ENCODE peak calls at places on chromosomes 12 and 14, in five cellular contexts. I is HCT116, N is kidney, T is IMR-90, J is PC-3. H is an unnamed sample.

GRCh38 chr14:20632831-20633771 is 8.4 kb downstream of the OR6S1 start:
- DNase-seq in I (no peak), N (peak), T (peak), J (peak), H (peak)

GRCh38 chr14:71115306-71115705 is 208.0 kb downstream of the PCNX1 start:
- DNase-seq in I (no peak), N (no peak), T (no peak), J (no peak), H (no peak)

GRCh38 chr14:99579903-99580570 is 24.0 kb downstream of the CCDC85C start:
- DNase-seq in I (peak), N (peak), T (peak), J (peak), H (peak)

GRCh38 chr12:30694971-30695326 is 720 bp downstream of the IPO8 start:
- DNase-seq in I (peak), N (peak), T (peak), J (peak), H (peak)

GRCh38 chr12:109098671-109099070 is 1.3 kb downstream of the UNG start:
- DNase-seq in I (no peak), N (no peak), T (no peak), J (no peak), H (no peak)

GRCh38 chr12:132798836-132799235 is 29.8 kb downstream of the GOLGA3 start:
- DNase-seq in I (no peak), N (no peak), T (no peak), J (no peak), H (no peak)

GRCh38 chr12:113196996-113197395 is 11.5 kb downstream of the RITA1 start:
- DNase-seq in I (peak), N (peak), T (peak), J (peak), H (peak)

GRCh38 chr14:81868172-81868571 is 334.5 kb upstream of the SEL1L start:
- DNase-seq in I (no peak), N (no peak), T (no peak), J (no peak), H (no peak)

GRCh38 chr14:104926619-104927431 is 2.1 kb downstream of the PLD4 start:
- DNase-seq in I (no peak), N (peak), T (no peak), J (no peak), H (no peak)

GRCh38 chr14:41549821-41550597 is 56.7 kb upstream of the LRFN5 start:
- DNase-seq in I (no peak), N (no peak), T (peak), J (peak), H (no peak)

GRCh38 chr12:46659032-46659703 is 166.6 kb downstream of the SLC38A4 start:
- DNase-seq in I (no peak), N (no peak), T (peak), J (no peak), H (no peak)

GRCh38 chr12:102462386-102462785 is 18.0 kb downstream of the IGF1 start:
- DNase-seq in I (no peak), N (no peak), T (no peak), J (no peak), H (no peak)

GRCh38 chr12:74782086-74782485 is 244.5 kb downstream of the ATXN7L3B start:
- DNase-seq in I (no peak), N (no peak), T (no peak), J (no peak), H (no peak)

GRCh38 chr14:47392351-47392750 is 283.1 kb downstream of the MDGA2 start:
- DNase-seq in I (no peak), N (no peak), T (no peak), J (peak), H (no peak)

GRCh38 chr14:91177073-91177796 is 63.4 kb downstream of the DGLUCY start:
- DNase-seq in I (peak), N (peak), T (peak), J (peak), H (peak)

GRCh38 chr12:130224613-130225012 is 62.3 kb downstream of the FZD10 start:
- DNase-seq in I (no peak), N (no peak), T (no peak), J (no peak), H (no peak)

GRCh38 chr12:57223191-57224165 is 6.0 kb upstream of the SHMT2 start:
- DNase-seq in I (no peak), N (no peak), T (no peak), J (no peak), H (no peak)

GRCh38 chr12:25436206-25436912 is 116.7 kb downstream of the LMNTD1 start:
- DNase-seq in I (peak), N (no peak), T (peak), J (peak), H (peak)

GRCh38 chr12:46494424-46494823 is 121.9 kb upstream of the SLC38A2 start:
- DNase-seq in I (no peak), N (no peak), T (peak), J (peak), H (no peak)

GRCh38 chr12:6229823-6230222 is 29.6 kb downstream of the CD9 start:
- DNase-seq in I (no peak), N (peak), T (peak), J (peak), H (peak)

GRCh38 chr12:9973951-9974350 is 2.7 kb downstream of the CLEC12A start:
- DNase-seq in I (no peak), N (no peak), T (no peak), J (no peak), H (no peak)

GRCh38 chr14:69413483-69413882 is 15.0 kb downstream of the SLC39A9 start:
- DNase-seq in I (no peak), N (no peak), T (no peak), J (no peak), H (no peak)

GRCh38 chr12:46659844-46660243 is 166.0 kb downstream of the SLC38A4 start:
- DNase-seq in I (no peak), N (no peak), T (no peak), J (no peak), H (no peak)

GRCh38 chr12:92827836-92828431 is 101.2 kb downstream of the EEA1 start:
- DNase-seq in I (peak), N (no peak), T (peak), J (peak), H (peak)

GRCh38 chr12:47776471-47777143 is 3.6 kb downstream of the SLC48A1 start:
- DNase-seq in I (no peak), N (peak), T (peak), J (no peak), H (no peak)

GRCh38 chr14:19878029-19878642 is 3.2 kb downstream of the OR4K2 start:
- DNase-seq in I (peak), N (no peak), T (no peak), J (peak), H (no peak)

GRCh38 chr14:69263364-69263763 is 3.4 kb downstream of the GALNT16 start:
- DNase-seq in I (no peak), N (no peak), T (peak), J (peak), H (no peak)

GRCh38 chr14:68910540-68910939 is 68.6 kb downstream of the ACTN1 start:
- DNase-seq in I (no peak), N (peak), T (peak), J (no peak), H (no peak)

GRCh38 chr12:93520454-93520853 is 52.0 kb upstream of the SOCS2 start:
- DNase-seq in I (no peak), N (no peak), T (no peak), J (no peak), H (no peak)

GRCh38 chr12:19778822-19779221 is 339.5 kb downstream of the AEBP2 start:
- DNase-seq in I (no peak), N (no peak), T (no peak), J (no peak), H (no peak)

GRCh38 chr12:19778111-19778688 is 338.9 kb downstream of the AEBP2 start:
- DNase-seq in I (no peak), N (no peak), T (peak), J (no peak), H (no peak)

GRCh38 chr12:19780460-19780859 is 341.2 kb downstream of the AEBP2 start:
- DNase-seq in I (no peak), N (no peak), T (no peak), J (no peak), H (no peak)

GRCh38 chr12:19779393-19780056 is 340.2 kb downstream of the AEBP2 start:
- DNase-seq in I (no peak), N (peak), T (no peak), J (no peak), H (no peak)

DNA sequence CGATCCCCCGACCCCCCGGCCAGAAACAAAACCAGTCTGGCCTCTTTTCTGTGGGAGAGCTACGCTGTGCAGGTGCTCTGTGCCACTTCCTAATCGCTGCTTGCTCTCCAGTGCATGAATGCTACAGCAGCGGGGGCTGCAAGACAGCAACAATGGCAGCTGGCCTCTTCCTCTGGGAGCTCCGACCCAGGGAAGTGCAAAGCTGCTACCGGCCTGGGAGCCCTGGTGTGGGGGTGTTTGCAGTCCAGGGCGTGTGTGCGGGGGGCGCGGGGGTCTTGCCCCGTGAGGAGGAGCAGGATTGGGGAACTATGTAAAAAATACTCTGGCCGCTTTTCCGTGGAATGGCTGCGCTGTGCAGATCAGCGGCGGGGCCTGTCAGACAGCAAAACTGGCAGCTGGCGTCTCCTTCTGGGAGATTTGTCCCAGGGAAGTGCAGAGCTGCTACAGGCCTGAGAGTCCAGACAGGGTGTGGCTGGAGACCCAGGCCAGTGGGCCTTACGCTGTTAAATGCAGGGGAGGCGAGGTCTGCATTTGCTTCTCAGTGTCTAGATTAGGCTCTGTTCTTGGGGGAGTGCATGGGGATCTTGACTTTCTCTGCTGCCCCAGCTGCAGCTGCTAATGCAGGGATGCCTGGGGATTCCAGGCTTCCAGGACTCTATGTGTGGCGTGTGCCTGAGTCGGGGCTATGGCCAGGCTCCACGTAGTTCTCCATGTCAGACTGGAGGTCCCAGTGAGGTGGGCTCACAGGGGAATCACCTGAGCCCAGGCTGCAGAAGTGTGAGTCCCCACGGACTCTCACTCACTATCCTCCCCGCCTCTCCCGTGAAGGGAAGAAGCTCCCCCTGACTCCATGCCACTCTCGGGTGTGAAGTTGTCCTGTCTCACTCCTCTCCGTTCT is 344.5 kb downstream of the AEBP2 start:
- DNase-seq in I (no peak), N (peak), T (no peak), J (no peak), H (no peak)
- H3K4me3 ChIP-seq in I (no peak), N (peak), T (no peak), J (no peak), H (no peak)

GRCh38 chr12:59431266-59431665 is 164.6 kb upstream of the SLC16A7 start:
- DNase-seq in I (no peak), N (no peak), T (peak), J (peak), H (no peak)
- TF ChIP-seq CTCF in I (peak), N (no peak), T (peak), J (peak), H (no peak)

GRCh38 chr14:23324455-23324846 is 3.2 kb downstream of the PABPN1 start:
- DNase-seq in I (no peak), N (no peak), T (no peak), J (no peak), H (no peak)

GRCh38 chr14:23324993-23325392 is 3.7 kb downstream of the PABPN1 start:
- DNase-seq in I (no peak), N (no peak), T (no peak), J (no peak), H (no peak)

GRCh38 chr14:23322568-23323517 is 1.6 kb downstream of the PABPN1 start:
- DNase-seq in I (no peak), N (no peak), T (no peak), J (no peak), H (no peak)

GRCh38 chr14:23321572-23322547 is 603 bp downstream of the PABPN1 start:
- DNase-seq in I (no peak), N (peak), T (peak), J (peak), H (peak)

DNA sequence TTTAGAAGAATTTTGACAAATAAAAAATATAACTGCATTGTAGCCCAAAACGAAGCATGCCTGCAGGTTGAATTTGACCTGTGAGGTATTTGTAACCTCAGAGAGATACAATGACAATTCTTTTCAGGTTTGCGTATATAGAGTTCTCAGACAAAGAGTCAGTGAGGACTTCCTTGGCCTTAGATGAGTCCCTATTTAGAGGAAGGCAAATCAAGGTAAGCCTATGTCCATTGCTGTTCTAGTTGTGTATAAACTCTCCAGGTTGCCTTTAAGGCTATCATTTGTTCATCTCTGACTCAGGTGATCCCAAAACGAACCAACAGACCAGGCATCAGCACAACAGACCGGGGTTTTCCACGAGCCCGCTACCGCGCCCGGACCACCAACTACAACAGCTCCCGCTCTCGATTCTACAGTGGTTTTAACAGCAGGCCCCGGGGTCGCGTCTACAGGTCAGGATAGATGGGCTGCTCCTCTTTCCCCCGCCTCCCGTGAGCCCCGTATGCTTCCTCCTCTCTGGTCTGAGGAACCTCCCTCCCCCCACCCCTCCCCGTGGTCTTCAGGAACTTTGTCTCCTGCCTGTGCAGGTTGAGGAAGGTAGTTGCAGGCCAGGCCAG is 2.7 kb downstream of the PABPN1 start:
- DNase-seq in I (no peak), N (no peak), T (no peak), J (no peak), H (no peak)
- H3K9ac ChIP-seq in I (no peak), N (no peak), T (no peak), J (no peak), H (no peak)

DNA sequence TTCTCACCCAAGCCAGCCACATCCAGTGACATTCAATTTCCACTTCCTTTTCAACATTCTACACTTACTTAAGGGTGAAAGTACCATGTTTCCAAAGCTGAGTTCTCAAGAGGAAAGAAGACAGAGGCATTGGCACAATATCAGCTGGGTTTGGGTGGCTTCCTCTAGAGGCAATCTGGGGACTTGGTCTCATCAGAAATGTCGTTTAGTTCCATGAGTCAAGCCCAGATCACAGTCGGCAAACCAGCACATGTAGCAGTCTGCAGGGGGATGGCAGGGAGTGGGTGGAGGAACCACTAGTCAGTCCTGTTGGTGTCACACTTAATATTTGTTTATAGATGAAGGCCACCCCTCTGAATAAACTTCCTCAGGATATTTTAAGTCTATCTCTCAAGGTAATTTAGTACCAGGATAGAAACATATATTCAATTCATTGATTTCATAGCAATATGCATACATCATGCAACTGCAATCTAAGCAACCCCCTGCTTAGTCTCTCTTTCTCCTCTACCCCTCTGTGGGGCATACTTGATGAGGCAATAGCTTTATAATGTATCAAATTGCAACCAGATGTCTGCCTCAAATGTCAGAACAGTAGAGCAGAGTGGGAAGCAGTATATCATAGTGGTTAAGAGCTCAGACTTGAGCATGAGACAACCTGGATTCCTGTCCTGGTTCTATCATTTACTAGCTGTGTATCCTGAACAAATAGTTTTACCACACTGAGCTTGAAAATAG is 3.0 kb downstream of the SRRM4 start:
- DNase-seq in I (no peak), N (no peak), T (no peak), J (no peak), H (no peak)
- H3K4me3 ChIP-seq in I (no peak), N (no peak), T (no peak), J (no peak), H (no peak)

DNA sequence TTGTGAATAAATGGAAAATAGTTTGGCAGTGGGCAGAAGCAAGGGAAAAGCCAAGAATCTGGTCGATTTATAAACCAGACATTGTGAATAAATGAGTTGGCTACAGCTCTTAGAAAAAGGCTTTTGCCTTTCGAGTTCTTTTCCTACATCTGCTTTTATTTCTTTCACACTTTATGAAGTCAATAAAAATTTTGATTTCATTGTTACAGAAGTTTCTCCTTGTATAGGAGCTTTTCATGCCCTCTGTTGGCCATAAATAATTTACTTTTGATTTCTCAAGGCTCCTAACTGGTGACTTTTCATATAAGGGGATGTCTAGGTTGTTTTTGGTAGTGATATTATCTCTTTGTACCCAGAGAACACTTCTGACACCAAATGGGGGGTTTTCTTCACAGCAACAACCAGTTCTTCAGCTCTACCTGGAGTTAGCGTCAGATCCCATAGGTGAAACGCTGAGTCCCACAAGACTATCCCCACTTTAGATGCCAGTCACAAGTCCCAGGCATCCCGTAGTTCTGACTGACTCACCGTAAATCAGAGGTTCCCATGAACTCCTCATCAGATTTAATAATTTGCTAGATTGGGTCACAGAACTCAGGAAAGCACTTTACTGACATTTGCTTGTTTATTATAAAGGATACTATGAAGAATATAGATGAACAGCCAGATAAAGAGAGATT is 136.4 kb upstream of the DNM1L start:
- DNase-seq in I (no peak), N (no peak), T (no peak), J (no peak), H (no peak)
- TF ChIP-seq CTCF in I (no peak), N (no peak), T (no peak), J (peak), H (no peak)

DNA sequence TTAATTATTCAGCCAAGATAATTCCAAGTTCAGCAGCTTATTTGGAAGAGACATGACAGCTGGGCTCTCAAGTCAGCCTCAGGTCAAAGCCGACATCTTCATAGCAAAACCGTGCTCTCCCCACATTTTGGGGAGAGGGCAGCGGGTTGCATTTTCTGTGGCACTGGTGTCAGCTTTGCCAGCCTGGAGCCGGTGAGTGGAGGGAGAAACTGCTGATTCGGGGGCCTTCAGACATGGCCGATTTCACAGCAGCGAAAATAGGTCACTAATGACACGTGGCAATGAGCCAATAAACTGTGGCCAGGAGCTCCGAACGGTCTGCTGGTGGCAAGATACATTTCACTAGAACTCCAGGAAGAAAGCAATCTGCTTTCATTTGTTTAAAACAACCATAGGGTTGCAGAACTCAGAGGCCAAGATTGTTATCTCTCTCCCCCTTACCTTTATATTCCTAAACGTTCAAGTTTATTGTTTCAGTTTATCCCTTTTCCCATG is 173.2 kb downstream of the CAND1 start:
- DNase-seq in I (no peak), N (no peak), T (no peak), J (no peak), H (no peak)
- H3K9ac ChIP-seq in I (no peak), N (no peak), T (no peak), J (no peak), H (no peak)

GRCh38 chr12:44307506-44308168 is 471.8 kb downstream of the TMEM117 start:
- DNase-seq in I (no peak), N (no peak), T (no peak), J (no peak), H (no peak)
- H3K4me3 ChIP-seq in I (no peak), N (no peak), T (no peak), J (no peak), H (no peak)

GRCh38 chr12:123808167-123808566 is 46.1 kb downstream of the DNAH10 start:
- DNase-seq in I (peak), N (no peak), T (peak), J (peak), H (no peak)
- TF ChIP-seq CTCF in I (peak), N (no peak), T (peak), J (peak), H (no peak)

H was measured in colonic mucosa.